ENCODE peak calls at places on chromosomes 1 and 21, in seven cellular contexts. One of them, this sample, is unnamed.

GRCh38 chr21:42056996-42057689 is 14.0 kb upstream of the UMODL1 start:
- DNase-seq in GM12878: no peak
- DNase-seq in HepG2: no peak
- DNase-seq in HCT116: no peak
- DNase-seq in A549: no peak
- DNase-seq in K562: no peak
- DNase-seq in H1: no peak
- DNase-seq in this sample: peak

GRCh38 chr1:110234691-110235090 is 24.6 kb downstream of the KCNC4 start:
- DNase-seq in H1: no peak
- DNase-seq in HCT116: no peak
- DNase-seq in GM12878: no peak
- DNase-seq in HepG2: no peak
- DNase-seq in K562: no peak
- DNase-seq in A549: no peak
- DNase-seq in this sample: peak

GRCh38 chr1:2937805-2938204 is 83.5 kb upstream of the ACTRT2 start:
- DNase-seq in HCT116: no peak
- DNase-seq in HepG2: no peak
- DNase-seq in K562: no peak
- DNase-seq in A549: no peak
- DNase-seq in H1: no peak
- DNase-seq in GM12878: no peak
- DNase-seq in this sample: no peak

GRCh38 chr1:47627471-47628370 is 189.9 kb downstream of the FOXD2 start:
- DNase-seq in K562: no peak
- DNase-seq in GM12878: no peak
- DNase-seq in HepG2: no peak
- DNase-seq in A549: no peak
- DNase-seq in HCT116: no peak
- DNase-seq in H1: no peak
- DNase-seq in this sample: no peak

GRCh38 chr1:109024651-109025050 is 17.3 kb downstream of the WDR47 start:
- DNase-seq in GM12878: no peak
- DNase-seq in H1: no peak
- DNase-seq in A549: no peak
- DNase-seq in HepG2: no peak
- DNase-seq in K562: no peak
- DNase-seq in HCT116: no peak
- DNase-seq in this sample: peak

GRCh38 chr1:81144240-81144639 is 656.5 kb upstream of the ADGRL2 start:
- DNase-seq in HCT116: no peak
- DNase-seq in GM12878: no peak
- DNase-seq in K562: no peak
- DNase-seq in HepG2: no peak
- DNase-seq in A549: no peak
- DNase-seq in H1: no peak
- DNase-seq in this sample: no peak

GRCh38 chr1:5099558-5099957 is 445.1 kb downstream of the AJAP1 start:
- DNase-seq in GM12878: no peak
- DNase-seq in H1: no peak
- DNase-seq in K562: no peak
- DNase-seq in A549: no peak
- DNase-seq in HCT116: no peak
- DNase-seq in HepG2: no peak
- DNase-seq in this sample: no peak

GRCh38 chr1:74570797-74571492 is 58.5 kb upstream of the LRRC53 start:
- DNase-seq in HCT116: no peak
- DNase-seq in A549: no peak
- DNase-seq in H1: no peak
- DNase-seq in GM12878: no peak
- DNase-seq in K562: no peak
- DNase-seq in HepG2: no peak
- DNase-seq in this sample: no peak

GRCh38 chr1:221768444-221769066 is 26.7 kb upstream of the DUSP10 start:
- DNase-seq in H1: no peak
- DNase-seq in K562: no peak
- DNase-seq in HCT116: no peak
- DNase-seq in HepG2: peak
- DNase-seq in GM12878: no peak
- DNase-seq in A549: no peak
- DNase-seq in this sample: no peak

GRCh38 chr1:165228676-165229075 is 127.8 kb downstream of the LMX1A start:
- DNase-seq in HCT116: no peak
- DNase-seq in HepG2: no peak
- DNase-seq in H1: no peak
- DNase-seq in A549: no peak
- DNase-seq in GM12878: no peak
- DNase-seq in K562: no peak
- DNase-seq in this sample: peak

GRCh38 chr1:103108525-103109150 is 316 bp upstream of the COL11A1 start:
- DNase-seq in HepG2: no peak
- DNase-seq in K562: no peak
- DNase-seq in GM12878: no peak
- DNase-seq in HCT116: no peak
- DNase-seq in A549: no peak
- DNase-seq in H1: peak
- DNase-seq in this sample: no peak

GRCh38 chr1:2200308-2200943 is 5.9 kb upstream of the FAAP20 start:
- DNase-seq in HCT116: no peak
- DNase-seq in A549: no peak
- DNase-seq in HepG2: no peak
- DNase-seq in GM12878: no peak
- DNase-seq in H1: no peak
- DNase-seq in K562: no peak
- DNase-seq in this sample: no peak

GRCh38 chr21:32702702-32703101 is 25.1 kb downstream of the SYNJ1 start:
- DNase-seq in GM12878: no peak
- DNase-seq in HepG2: no peak
- DNase-seq in H1: no peak
- DNase-seq in K562: no peak
- DNase-seq in HCT116: no peak
- DNase-seq in A549: no peak
- DNase-seq in this sample: peak

GRCh38 chr21:25850126-25850831 is 115.5 kb downstream of the GABPA start:
- DNase-seq in HCT116: no peak
- DNase-seq in H1: no peak
- DNase-seq in HepG2: no peak
- DNase-seq in GM12878: no peak
- DNase-seq in A549: no peak
- DNase-seq in K562: no peak
- DNase-seq in this sample: no peak
- TF ChIP-seq CEBPB in HCT116: no peak
- TF ChIP-seq CEBPB in H1: no peak
- TF ChIP-seq CEBPB in HepG2: no peak
- TF ChIP-seq CEBPB in GM12878: no peak
- TF ChIP-seq CEBPB in A549: no peak
- TF ChIP-seq CEBPB in K562: no peak
- TF ChIP-seq CEBPB in this sample: no peak

GRCh38 chr1:203354246-203354645 is 3.3 kb upstream of the FMOD start:
- DNase-seq in H1: no peak
- DNase-seq in HCT116: no peak
- DNase-seq in A549: no peak
- DNase-seq in HepG2: no peak
- DNase-seq in GM12878: no peak
- DNase-seq in K562: no peak
- DNase-seq in this sample: peak
- TF ChIP-seq CEBPB in H1: no peak
- TF ChIP-seq CEBPB in HCT116: no peak
- TF ChIP-seq CEBPB in A549: no peak
- TF ChIP-seq CEBPB in HepG2: no peak
- TF ChIP-seq CEBPB in GM12878: no peak
- TF ChIP-seq CEBPB in K562: no peak
- TF ChIP-seq CEBPB in this sample: no peak

DNA sequence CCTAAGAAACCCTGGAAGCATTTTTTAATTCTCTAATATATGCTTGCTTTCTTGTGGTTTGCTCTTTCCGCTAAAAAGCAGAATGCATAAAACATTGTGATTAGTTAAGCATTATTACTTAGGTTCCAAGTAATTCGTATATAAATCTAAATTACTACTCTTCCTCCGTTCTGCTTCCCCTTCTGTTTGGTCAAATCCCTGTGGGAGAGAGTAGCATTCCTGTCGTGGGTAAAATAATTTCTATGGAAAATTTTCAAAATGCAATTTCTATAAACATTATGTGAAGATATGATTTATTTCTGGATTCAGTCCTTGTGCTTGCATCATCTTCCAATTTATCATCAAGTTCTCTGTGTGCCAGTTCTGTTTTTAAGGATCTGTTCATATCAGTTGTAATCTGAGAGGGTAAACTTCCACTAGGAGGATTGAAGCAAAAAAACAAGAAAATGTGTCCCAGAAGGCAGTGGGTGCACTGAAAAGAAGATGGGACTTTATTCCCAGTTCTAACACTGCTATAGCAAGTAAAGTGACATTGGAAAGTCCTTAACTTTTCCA is 7.2 kb upstream of the WARS2 start:
- DNase-seq in HCT116: no peak
- DNase-seq in K562: no peak
- DNase-seq in HepG2: no peak
- DNase-seq in GM12878: no peak
- DNase-seq in H1: no peak
- DNase-seq in A549: no peak
- DNase-seq in this sample: peak
- TF ChIP-seq CEBPB in HCT116: no peak
- TF ChIP-seq CEBPB in K562: no peak
- TF ChIP-seq CEBPB in HepG2: no peak
- TF ChIP-seq CEBPB in GM12878: no peak
- TF ChIP-seq CEBPB in H1: no peak
- TF ChIP-seq CEBPB in A549: no peak
- TF ChIP-seq CEBPB in this sample: peak

DNA sequence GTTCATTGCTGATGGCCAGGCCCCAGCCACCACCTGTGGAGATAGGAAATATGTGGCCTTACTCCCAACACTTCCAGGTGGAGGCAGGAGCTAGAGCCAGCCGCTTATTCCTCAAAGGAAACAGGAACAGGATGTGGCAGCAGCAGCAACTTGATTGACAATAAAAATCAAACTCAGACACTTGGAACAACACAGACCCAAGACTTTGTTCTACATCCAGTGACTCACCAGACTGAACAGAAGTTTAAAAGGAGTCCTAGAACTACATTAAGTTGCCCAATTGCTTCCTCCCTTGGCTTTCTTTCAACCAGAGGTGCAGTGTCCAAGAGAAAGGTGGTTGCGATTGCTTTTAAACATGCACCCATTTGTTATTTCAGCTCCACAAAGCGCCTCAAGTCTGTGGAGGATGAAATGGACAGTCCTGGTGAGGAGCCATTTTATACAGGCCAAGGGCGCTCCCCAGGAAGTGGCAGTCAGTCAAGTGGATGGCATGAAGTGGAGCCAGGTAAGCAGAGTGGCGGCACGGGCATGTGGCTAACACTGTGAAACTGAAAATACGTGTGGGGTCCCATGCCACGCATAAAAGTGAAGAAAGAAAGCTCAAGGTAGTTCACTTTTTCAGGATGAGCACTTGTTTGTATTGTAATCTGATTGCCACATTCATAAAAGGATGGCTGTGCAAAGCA is 276.6 kb downstream of the NFIA start:
- DNase-seq in A549: no peak
- DNase-seq in HCT116: no peak
- DNase-seq in H1: no peak
- DNase-seq in K562: no peak
- DNase-seq in GM12878: no peak
- DNase-seq in HepG2: no peak
- DNase-seq in this sample: no peak
- TF ChIP-seq CEBPB in A549: no peak
- TF ChIP-seq CEBPB in HCT116: no peak
- TF ChIP-seq CEBPB in H1: no peak
- TF ChIP-seq CEBPB in K562: no peak
- TF ChIP-seq CEBPB in GM12878: no peak
- TF ChIP-seq CEBPB in HepG2: no peak
- TF ChIP-seq CEBPB in this sample: no peak

GRCh38 chr1:240711020-240711419 is 99.1 kb upstream of the GREM2 start:
- DNase-seq in HCT116: no peak
- DNase-seq in A549: no peak
- DNase-seq in HepG2: no peak
- DNase-seq in H1: no peak
- DNase-seq in K562: no peak
- DNase-seq in GM12878: no peak
- DNase-seq in this sample: no peak

GRCh38 chr1:240705584-240705983 is 93.6 kb upstream of the GREM2 start:
- DNase-seq in K562: no peak
- DNase-seq in A549: no peak
- DNase-seq in HCT116: no peak
- DNase-seq in GM12878: no peak
- DNase-seq in H1: no peak
- DNase-seq in HepG2: no peak
- DNase-seq in this sample: peak

GRCh38 chr1:240701412-240701811 is 89.5 kb upstream of the GREM2 start:
- DNase-seq in H1: no peak
- DNase-seq in HCT116: no peak
- DNase-seq in HepG2: no peak
- DNase-seq in GM12878: no peak
- DNase-seq in K562: no peak
- DNase-seq in A549: no peak
- DNase-seq in this sample: peak

GRCh38 chr1:240709676-240710075 is 97.7 kb upstream of the GREM2 start:
- DNase-seq in A549: no peak
- DNase-seq in GM12878: no peak
- DNase-seq in K562: no peak
- DNase-seq in HepG2: no peak
- DNase-seq in HCT116: no peak
- DNase-seq in H1: no peak
- DNase-seq in this sample: no peak

DNA sequence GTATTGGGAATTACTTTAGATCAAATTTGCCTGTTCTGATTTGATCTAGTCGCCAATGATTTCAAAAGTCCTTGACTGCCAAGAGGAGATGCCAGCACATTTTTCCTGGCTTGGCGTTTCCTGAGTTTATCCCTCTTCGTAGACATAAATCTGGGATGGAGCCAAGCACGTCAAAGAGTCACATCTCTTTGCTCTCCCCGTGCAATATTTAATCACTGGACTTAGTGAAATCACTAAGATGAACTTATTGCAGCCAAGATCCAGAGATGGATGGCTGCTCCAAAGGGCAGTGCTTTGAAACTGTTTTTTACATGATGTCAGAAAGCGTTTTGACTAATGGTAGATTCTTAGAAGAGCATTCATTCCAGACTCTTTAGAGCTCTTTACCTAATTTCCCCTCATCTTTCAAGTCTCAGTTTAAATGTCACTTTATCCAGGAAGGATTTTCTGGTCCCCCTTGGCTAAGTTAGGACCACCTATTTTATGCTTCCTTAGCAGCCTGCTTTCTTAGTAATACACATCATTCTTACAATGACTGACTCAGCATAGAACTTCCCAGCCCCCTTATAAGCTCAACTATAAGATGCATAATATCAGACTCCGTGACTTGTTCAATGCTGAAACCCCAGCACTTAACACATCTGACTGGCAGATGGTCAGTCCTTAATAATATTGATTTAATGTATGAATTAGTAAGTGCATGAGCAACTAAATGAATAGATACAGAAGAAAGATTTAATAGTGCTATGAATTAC is 94.4 kb upstream of the GREM2 start:
- DNase-seq in K562: no peak
- DNase-seq in A549: no peak
- DNase-seq in HepG2: no peak
- DNase-seq in GM12878: no peak
- DNase-seq in HCT116: no peak
- DNase-seq in H1: no peak
- DNase-seq in this sample: peak
- TF ChIP-seq CEBPB in K562: no peak
- TF ChIP-seq CEBPB in A549: no peak
- TF ChIP-seq CEBPB in HepG2: no peak
- TF ChIP-seq CEBPB in GM12878: no peak
- TF ChIP-seq CEBPB in HCT116: no peak
- TF ChIP-seq CEBPB in H1: no peak
- TF ChIP-seq CEBPB in this sample: no peak